ENCODE peak calls at places on chromosomes 16 and 17, in six cellular contexts. U, B, V, P, I and H are unnamed samples.

GRCh38 chr17:32658470-32659418 is 172.0 kb downstream of the CDK5R1 start:
- DNase-seq in U (no peak), B (no peak), V (no peak), P (no peak), I (no peak), H (no peak)

GRCh38 chr16:75035410-75035968 is 36.7 kb downstream of the ZNRF1 start:
- DNase-seq in U (no peak), B (no peak), V (no peak), P (no peak), I (no peak), H (no peak)

GRCh38 chr16:67884-68789 is 4.3 kb downstream of the RHBDF1 start:
- DNase-seq in U (no peak), B (no peak), V (peak), P (no peak), I (peak), H (no peak)

GRCh38 chr16:49673442-49673841 is 182.5 kb downstream of the ZNF423 start:
- DNase-seq in U (no peak), B (no peak), V (no peak), P (no peak), I (no peak), H (no peak)

GRCh38 chr16:75243667-75244224 is 7.7 kb downstream of the BCAR1 start:
- DNase-seq in U (no peak), B (no peak), V (no peak), P (no peak), I (no peak), H (no peak)

GRCh38 chr16:15966420-15967222 is 17.2 kb downstream of the ABCC1 start:
- DNase-seq in U (peak), B (no peak), V (no peak), P (peak), I (peak), H (peak)

GRCh38 chr17:422196-422930 is 69.8 kb upstream of the RPH3AL start:
- DNase-seq in U (no peak), B (no peak), V (no peak), P (no peak), I (no peak), H (no peak)

GRCh38 chr17:74569392-74570003 is 2.2 kb upstream of the CD300H start:
- DNase-seq in U (peak), B (no peak), V (no peak), P (peak), I (peak), H (peak)

GRCh38 chr17:4853195-4853762 is 20.1 kb downstream of the MINK1 start:
- DNase-seq in U (no peak), B (no peak), V (no peak), P (no peak), I (no peak), H (no peak)

GRCh38 chr17:7383742-7384488 is 3.0 kb downstream of the TNK1 start:
- DNase-seq in U (no peak), B (peak), V (peak), P (no peak), I (peak), H (no peak)

DNA sequence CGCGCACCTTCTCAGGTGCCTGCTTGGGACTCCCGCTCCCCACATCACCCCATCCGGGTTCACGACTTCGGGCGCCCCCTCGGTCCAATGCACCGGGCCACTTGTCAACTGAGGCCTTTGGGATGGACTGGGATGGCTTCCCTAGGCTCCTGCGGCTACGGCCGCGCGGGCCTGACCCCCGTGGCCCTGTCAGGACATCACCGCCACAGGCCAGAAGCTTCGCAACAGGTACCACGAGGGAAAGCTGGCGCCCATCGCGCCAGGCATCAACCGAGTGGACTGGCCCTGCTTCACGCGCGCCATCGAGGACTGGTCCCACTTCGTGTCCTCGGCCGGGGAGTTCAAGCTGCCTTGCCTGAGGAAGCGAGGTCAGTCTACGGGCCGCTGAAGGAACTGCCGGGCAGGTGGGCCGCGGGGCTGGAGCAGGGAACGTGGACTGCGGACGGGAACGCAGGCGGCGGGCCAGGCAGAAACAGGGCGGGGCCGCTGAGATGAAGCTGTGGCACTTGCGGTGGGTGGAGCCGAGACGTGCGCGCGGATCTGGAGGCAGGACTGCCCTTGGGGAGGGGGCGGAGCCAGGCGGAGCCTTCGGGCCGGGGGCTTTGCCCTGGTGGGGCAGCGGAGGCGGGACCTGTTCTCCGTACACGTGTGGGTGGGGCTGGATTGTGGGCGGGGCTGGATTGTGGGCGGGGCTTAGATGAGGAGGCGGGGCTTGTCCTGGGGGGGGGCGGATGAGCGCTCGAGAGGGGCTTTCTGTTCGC is 13.7 kb upstream of the CNGB1 start:
- DNase-seq in U (peak), B (peak), V (peak), P (no peak), I (peak), H (peak)
- H3K4me3 ChIP-seq in U (peak), B (peak), V (peak), P (no peak), I (peak), H (peak)

DNA sequence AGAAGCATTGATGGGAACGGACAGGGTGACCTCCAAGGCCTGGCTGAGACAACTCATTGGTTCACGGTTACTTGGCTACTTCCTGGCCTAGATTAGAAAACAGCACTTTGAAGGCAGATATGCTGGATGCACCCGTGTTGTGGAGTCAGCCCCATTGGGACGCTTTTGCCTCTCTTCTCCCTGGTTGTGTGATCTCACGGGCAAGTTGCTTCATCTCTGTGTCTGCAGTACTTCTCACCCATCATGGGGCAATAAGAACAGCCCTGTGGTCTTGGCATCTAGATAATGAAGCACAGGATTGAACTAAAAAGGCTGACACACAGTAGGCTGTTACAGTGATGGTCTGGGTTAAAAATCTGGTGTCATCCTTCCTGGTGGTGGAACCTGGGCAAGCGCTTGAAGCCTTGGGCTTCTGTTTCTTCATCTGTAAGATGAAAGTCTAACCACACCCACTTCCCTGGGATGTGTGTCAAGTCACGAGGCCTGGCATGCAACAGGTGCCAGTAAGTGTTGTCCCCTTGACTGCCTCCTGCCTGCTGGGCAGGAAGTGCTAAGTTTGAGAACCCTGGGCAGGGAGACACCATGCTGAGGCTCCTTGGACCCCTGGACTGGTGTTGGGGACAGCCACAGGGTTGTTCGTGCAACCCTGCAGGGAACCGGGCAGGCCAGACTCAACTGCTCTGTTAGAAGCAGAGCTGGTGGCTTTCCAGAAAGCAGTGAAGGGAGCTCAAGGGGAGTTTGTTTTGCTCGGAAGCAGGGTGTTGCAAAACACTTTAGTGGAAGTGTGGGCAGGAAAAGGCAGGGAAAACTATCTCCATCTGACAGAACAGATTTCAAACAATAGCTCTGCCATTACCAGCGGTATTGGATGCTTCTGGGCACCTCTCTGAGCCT is 6.0 kb upstream of the MAP2K3 start:
- DNase-seq in U (no peak), B (peak), V (peak), P (no peak), I (no peak), H (no peak)
- TF ChIP-seq CTCF in U (no peak), B (no peak), V (no peak), P (peak), I (no peak), H (no peak)

DNA sequence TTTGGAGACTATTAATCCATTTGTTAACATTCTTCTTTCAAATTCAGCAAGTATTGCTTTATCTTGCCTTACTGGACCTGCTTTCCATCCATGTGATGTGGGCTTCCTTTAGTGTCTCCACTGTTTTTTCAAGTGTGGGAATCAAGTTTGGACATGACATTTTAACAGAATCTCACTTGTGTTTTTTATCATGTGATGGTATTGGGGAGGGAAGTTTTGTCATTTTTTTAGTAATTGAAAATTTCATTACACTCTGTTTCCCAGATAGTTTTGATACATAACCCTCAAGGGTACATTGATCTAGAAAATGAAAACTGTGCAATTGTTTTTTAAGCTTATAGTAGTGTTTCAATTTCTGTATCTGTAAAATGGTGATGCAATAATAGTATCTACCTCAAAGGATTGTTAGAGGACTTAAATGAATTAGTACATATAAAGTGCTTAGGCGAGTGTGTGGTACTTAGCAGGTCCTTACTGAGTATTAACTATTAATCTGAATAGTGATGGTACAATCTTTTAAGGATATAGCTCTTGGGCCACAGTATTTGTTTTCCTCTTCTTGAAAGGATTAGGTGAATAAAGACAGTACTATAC is 27.3 kb downstream of the AATF start:
- DNase-seq in U (no peak), B (no peak), V (no peak), P (no peak), I (no peak), H (no peak)
- H3K4me3 ChIP-seq in U (no peak), B (no peak), V (no peak), P (no peak), I (no peak), H (no peak)

GRCh38 chr17:56653877-56654276 is 60.4 kb downstream of the NOG start:
- DNase-seq in U (peak), B (peak), V (no peak), P (peak), I (peak), H (peak)
- TF ChIP-seq CTCF in U (peak), B (no peak), V (peak), P (peak), I (peak), H (peak)

GRCh38 chr16:84593825-84594724 is 23.8 kb downstream of the COTL1 start:
- DNase-seq in U (no peak), B (peak), V (no peak), P (no peak), I (peak), H (no peak)
- H3K4me3 ChIP-seq in U (no peak), B (peak), V (no peak), P (no peak), I (no peak), H (no peak)

DNA sequence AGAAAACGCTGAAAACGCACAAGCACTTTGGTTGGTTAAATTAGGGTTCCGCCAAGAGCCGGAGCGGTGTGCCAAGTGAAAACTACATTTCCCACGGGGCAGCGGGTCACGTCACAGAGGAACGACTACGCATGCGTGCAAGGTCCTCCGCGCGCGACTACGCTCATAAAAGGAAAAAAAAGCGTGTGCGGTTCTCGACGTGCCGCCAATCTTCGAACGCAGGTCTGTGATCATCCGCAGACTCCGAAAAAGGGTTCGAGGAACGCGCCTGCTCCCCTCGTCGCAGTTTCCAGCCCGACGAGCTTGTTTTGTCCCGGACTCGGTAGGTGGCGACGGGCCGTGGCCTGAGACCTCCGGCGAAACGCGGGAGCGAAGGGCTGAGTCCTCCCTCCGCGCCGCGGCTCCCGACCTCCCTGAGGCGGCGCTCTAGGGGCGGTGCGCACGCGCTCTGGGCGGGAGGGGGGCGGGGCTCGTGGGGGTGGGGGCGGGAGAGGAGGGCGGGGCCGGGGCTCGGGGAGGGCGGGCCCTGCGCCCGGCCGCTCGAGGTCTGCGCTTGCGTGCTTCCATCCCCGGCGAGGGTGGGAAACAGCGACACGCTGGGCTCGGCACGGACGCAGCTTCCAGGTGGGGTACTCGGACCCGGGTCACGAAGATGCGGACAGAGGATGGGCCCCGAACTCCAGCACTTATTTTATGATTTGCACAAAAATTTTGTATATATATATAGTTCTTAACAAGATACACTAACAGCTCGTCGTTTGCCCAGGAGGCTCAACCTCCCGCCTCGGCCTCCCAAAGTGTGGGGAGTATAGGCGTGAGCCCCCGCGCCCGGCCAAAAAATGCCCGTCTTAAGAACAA is at the start of gene SGF29:
- DNase-seq in U (peak), B (peak), V (peak), P (peak), I (peak), H (peak)
- TF ChIP-seq CTCF in U (no peak), B (no peak), V (peak), P (peak), I (peak), H (no peak)

GRCh38 chr17:21089933-21090888 is 36.6 kb upstream of the DHRS7B start:
- DNase-seq in U (no peak), B (no peak), V (no peak), P (no peak), I (no peak), H (no peak)

GRCh38 chr17:21090889-21091618 is 35.7 kb upstream of the DHRS7B start:
- DNase-seq in U (no peak), B (no peak), V (no peak), P (no peak), I (no peak), H (no peak)

GRCh38 chr17:21081967-21082366 is 39.2 kb upstream of the USP22 start:
- DNase-seq in U (no peak), B (no peak), V (no peak), P (peak), I (no peak), H (no peak)

GRCh38 chr17:21089145-21089544 is 37.6 kb upstream of the DHRS7B start:
- DNase-seq in U (no peak), B (no peak), V (no peak), P (no peak), I (no peak), H (peak)

DNA sequence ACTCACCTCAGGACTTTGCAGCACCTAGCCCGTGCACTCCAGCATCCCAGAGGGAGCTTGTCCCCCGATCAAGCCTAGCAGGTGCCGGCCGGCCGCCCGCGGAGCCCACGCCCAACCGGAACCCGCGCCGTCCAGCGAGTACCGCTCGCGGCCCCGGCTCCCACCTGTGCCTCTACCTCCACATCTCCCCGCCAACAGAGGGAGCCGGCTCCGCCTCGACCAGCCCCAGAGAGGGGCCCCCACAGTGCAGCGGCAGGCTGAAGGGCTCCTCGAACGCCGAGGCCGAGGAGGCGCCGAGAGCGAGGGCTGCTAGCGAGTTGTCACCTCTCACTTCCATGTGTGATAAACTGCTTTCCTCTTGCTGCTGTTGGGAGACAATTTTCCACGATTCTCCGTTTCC is 41.1 kb upstream of the DHRS7B start:
- DNase-seq in U (no peak), B (no peak), V (no peak), P (no peak), I (no peak), H (no peak)
- H3K4me3 ChIP-seq in U (no peak), B (no peak), V (no peak), P (no peak), I (no peak), H (no peak)

DNA sequence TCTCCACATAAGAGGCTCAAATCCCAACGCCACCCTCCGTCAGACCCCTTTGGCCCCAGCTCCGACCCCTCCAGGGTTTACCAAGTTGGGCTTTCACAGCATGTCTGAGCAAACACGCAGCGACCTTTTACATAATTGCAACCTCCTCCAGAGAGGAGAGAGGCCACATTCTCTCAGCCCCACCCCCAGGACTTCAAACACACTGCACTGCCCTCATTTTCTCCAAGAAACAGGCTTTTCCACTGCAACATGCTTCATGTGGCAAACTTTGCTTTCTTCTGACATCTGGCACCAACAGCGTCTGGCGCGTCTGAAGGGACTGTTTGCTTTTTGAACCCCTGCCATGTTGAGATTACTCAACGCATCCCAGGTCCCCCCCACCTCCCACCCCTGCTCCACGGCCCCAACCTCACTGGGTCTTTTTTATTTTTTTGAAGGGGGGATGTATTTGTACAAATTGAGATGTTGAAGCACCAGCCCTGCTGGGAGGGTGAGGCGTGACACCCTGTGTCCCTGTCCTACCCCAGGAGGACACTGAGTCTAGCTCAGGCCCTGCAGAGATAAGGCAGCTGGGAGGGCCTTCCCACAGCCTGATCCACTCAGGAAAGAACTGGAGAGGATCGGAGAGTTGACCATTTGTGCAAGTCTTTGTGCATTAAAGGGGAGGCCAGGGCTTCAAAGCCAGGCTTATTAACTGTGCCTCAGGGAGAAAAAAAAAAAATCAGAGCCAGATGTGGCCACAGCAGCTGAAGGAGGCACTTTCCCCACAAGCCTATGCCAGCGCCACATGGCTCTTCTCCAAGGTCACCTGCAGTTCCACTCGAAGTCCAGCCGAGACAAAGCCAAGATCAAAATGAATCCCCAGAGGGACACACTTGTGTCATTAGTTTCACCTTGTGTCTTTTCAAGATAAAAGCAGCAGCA is 29.7 kb downstream of the AXIN2 start:
- DNase-seq in U (no peak), B (no peak), V (peak), P (no peak), I (peak), H (peak)
- TF ChIP-seq CTCF in U (peak), B (no peak), V (peak), P (peak), I (peak), H (peak)

GRCh38 chr17:64641499-64641898 is 20.6 kb downstream of the SMURF2 start:
- DNase-seq in U (peak), B (no peak), V (no peak), P (no peak), I (peak), H (peak)
- H3K4me3 ChIP-seq in U (no peak), B (no peak), V (no peak), P (no peak), I (no peak), H (no peak)

DNA sequence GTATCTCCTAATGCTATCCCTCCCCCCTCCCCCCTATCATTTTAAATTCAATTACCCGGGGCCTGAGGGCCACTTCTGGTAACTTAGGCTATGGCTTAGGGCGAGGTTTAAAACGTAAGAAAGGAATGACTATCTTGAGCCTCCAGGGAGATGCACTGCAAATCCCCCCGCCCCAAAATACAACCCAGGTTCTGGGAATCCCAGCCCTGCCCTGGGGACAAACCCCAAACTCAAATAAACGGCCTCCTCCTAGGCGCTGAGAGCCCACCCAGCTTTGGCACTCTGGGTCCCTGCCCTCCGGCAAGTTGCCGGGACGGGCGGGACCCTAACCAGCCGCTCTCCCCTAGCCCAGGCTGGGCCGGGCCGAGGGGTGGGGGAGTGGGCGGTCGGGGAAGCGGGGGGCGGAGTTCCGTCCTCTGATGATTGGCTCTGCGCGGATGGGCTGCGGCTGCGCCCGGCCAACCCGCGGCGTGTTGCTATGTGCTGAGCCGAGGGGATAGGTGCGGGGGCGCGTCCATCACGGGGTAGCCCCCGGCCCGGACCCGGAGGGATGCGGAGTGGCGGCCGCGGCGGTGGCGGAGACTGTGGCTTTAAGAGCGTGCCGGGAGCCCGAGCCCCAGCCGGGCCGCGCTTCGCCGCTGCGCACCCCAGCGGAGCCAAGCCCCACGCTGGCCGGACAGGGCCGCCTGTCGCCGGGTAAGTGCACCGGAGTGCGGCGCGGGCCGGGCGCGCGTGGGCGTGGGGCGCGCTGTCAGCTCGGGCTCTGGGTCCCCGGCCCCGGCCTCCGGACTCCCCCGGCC is at the start of gene YPEL2:
- DNase-seq in U (peak), B (peak), V (peak), P (peak), I (peak), H (peak)
- TF ChIP-seq CTCF in U (no peak), B (no peak), V (no peak), P (no peak), I (no peak), H (no peak)